ENCODE peak calls at places on chromosomes 6 and 20, in nine cellular contexts. H is OCI-LY7, N is mammary epithelial cell, R is IMR-90, Y is mesendoderm, D is hepatocyte, M is A549, A is H9, J is GM23248. K is an unnamed sample.

GRCh38 chr6:15362274-15363160 is 116.6 kb downstream of the JARID2 start:
- DNase-seq in H (no peak), Y (no peak), D (no peak), J (no peak), M (no peak), N (no peak), A (no peak), R (no peak), K (peak)

GRCh38 chr6:34506718-34507117 is 40.8 kb downstream of the PACSIN1 start:
- DNase-seq in H (no peak), D (no peak), M (no peak), A (no peak), Y (no peak), N (no peak), R (no peak), J (no peak), K (no peak)

GRCh38 chr20:37231970-37232620 is 29.5 kb downstream of the GHRH start:
- DNase-seq in Y (no peak), H (no peak), D (no peak), N (no peak), A (no peak), J (no peak), R (no peak), M (no peak), K (no peak)

GRCh38 chr6:31821301-31822037 is 6.1 kb upstream of the HSPA1B start:
- DNase-seq in N (peak), M (peak), D (peak), A (peak), R (peak), J (peak), H (peak), Y (peak), K (peak)

GRCh38 chr6:146526192-146526591 is 17.4 kb upstream of the RAB32 start:
- DNase-seq in R (no peak), M (no peak), D (no peak), A (no peak), H (no peak), Y (peak), N (no peak), J (peak), K (no peak)

GRCh38 chr20:54025166-54025835 is 45.1 kb downstream of the BCAS1 start:
- DNase-seq in D (no peak), J (peak), R (no peak), Y (peak), A (no peak), N (no peak), H (no peak), M (no peak), K (no peak)

GRCh38 chr20:58251979-58252591 is 23.6 kb upstream of the ANKRD60 start:
- DNase-seq in H (no peak), N (peak), M (peak), Y (peak), A (no peak), J (peak), D (peak), R (peak), K (no peak)

GRCh38 chr6:147156218-147156617 is 48.0 kb upstream of the STXBP5 start:
- DNase-seq in J (no peak), D (no peak), M (no peak), Y (no peak), A (no peak), N (no peak), H (no peak), R (no peak), K (no peak)

GRCh38 chr6:14930366-14930989 is 315.4 kb upstream of the JARID2 start:
- DNase-seq in R (no peak), M (no peak), A (no peak), D (no peak), N (peak), J (no peak), Y (no peak), H (no peak), K (no peak)

GRCh38 chr6:43246301-43247114 is 3.2 kb downstream of the TTBK1 start:
- DNase-seq in J (no peak), N (no peak), R (no peak), Y (peak), H (peak), D (peak), A (peak), M (peak), K (peak)

GRCh38 chr6:15663057-15663638 is 320 bp upstream of the DTNBP1 start:
- DNase-seq in D (no peak), R (peak), M (peak), Y (peak), J (peak), A (no peak), H (no peak), N (no peak), K (no peak)

GRCh38 chr6:159815410-159815809 is 15.3 kb downstream of the PNLDC1 start:
- DNase-seq in M (no peak), J (no peak), R (no peak), H (no peak), Y (peak), D (no peak), N (no peak), A (no peak), K (no peak)

GRCh38 chr20:44901972-44902371 is 7.9 kb upstream of the PABPC1L start:
- DNase-seq in A (no peak), D (no peak), H (no peak), Y (peak), M (no peak), R (peak), J (peak), N (no peak), K (no peak)

GRCh38 chr6:71289802-71290175 is 1.2 kb downstream of the OGFRL1 start:
- DNase-seq in H (no peak), R (no peak), N (no peak), M (no peak), D (no peak), Y (no peak), J (no peak), A (no peak), K (no peak)

GRCh38 chr6:87277123-87277522 is 45.3 kb upstream of the SMIM8 start:
- DNase-seq in N (peak), M (no peak), J (peak), D (no peak), R (peak), Y (no peak), A (no peak), H (peak), K (no peak)

GRCh38 chr6:139940741-139941712 is 566.6 kb upstream of the CITED2 start:
- DNase-seq in R (peak), Y (peak), J (no peak), M (no peak), D (no peak), A (no peak), H (no peak), N (no peak), K (peak)

GRCh38 chr6:118285791-118286190 is 262.3 kb upstream of the PLN start:
- DNase-seq in D (no peak), M (no peak), H (no peak), J (no peak), R (no peak), N (no peak), A (no peak), Y (no peak), K (no peak)

GRCh38 chr20:63074182-63074581 is 67.4 kb upstream of the BHLHE23 start:
- DNase-seq in A (no peak), R (no peak), D (no peak), N (no peak), Y (no peak), J (no peak), H (no peak), M (no peak), K (no peak)

GRCh38 chr6:141874930-141875602 is 257.7 kb upstream of the GJE1 start:
- DNase-seq in Y (no peak), H (no peak), D (no peak), R (peak), A (no peak), J (peak), N (no peak), M (no peak), K (no peak)

GRCh38 chr20:54199721-54200176 is 8.1 kb upstream of the PFDN4 start:
- DNase-seq in R (peak), M (peak), J (peak), H (peak), Y (peak), A (peak), N (peak), D (peak), K (peak)

GRCh38 chr6:100905067-100905466 is 23.9 kb upstream of the ASCC3 start:
- DNase-seq in R (no peak), J (no peak), H (no peak), M (no peak), Y (peak), A (no peak), N (no peak), D (no peak), K (no peak)

GRCh38 chr6:90538651-90539050 is 48.2 kb downstream of the MAP3K7 start:
- DNase-seq in M (no peak), N (no peak), J (peak), H (no peak), D (peak), R (peak), Y (no peak), A (no peak), K (no peak)

GRCh38 chr6:27867051-27867940 is 44.9 kb downstream of the OR2B2 start:
- DNase-seq in D (peak), N (peak), M (no peak), Y (peak), R (peak), A (peak), H (peak), J (peak), K (peak)

GRCh38 chr6:142380626-142381025 is 78.8 kb downstream of the ADGRG6 start:
- DNase-seq in A (no peak), M (no peak), R (no peak), H (no peak), D (no peak), J (no peak), Y (peak), N (no peak), K (no peak)

GRCh38 chr6:146357578-146358340 is 185.9 kb upstream of the RAB32 start:
- DNase-seq in J (peak), N (peak), Y (no peak), A (no peak), D (no peak), H (no peak), R (peak), M (peak), K (peak)

GRCh38 chr20:38827770-38828281 is 22.3 kb downstream of the PPP1R16B start:
- DNase-seq in J (no peak), A (no peak), Y (no peak), M (no peak), R (no peak), N (no peak), D (no peak), H (no peak), K (no peak)

GRCh38 chr6:13216236-13216933 is 112.0 kb downstream of the TBC1D7 start:
- DNase-seq in H (no peak), J (no peak), D (no peak), A (no peak), N (no peak), R (no peak), M (no peak), Y (no peak), K (no peak)

GRCh38 chr6:14216931-14217684 is 99.5 kb downstream of the CD83 start:
- DNase-seq in Y (no peak), D (no peak), M (no peak), H (no peak), J (peak), A (no peak), R (peak), N (no peak), K (no peak)

GRCh38 chr6:14228571-14228970 is 111.0 kb downstream of the CD83 start:
- DNase-seq in H (peak), R (peak), D (no peak), J (peak), N (no peak), M (no peak), A (no peak), Y (no peak), K (no peak)

GRCh38 chr6:35808688-35809087 is 3.5 kb downstream of the LHFPL5 start:
- DNase-seq in Y (no peak), D (no peak), M (no peak), J (no peak), R (no peak), H (no peak), A (no peak), N (no peak), K (no peak)

GRCh38 chr6:142367501-142368018 is 65.8 kb downstream of the ADGRG6 start:
- DNase-seq in M (no peak), N (no peak), D (no peak), H (no peak), A (no peak), R (no peak), J (no peak), Y (no peak), K (no peak)

GRCh38 chr20:10006461-10006860 is 28.3 kb upstream of the ANKEF1 start:
- DNase-seq in N (no peak), Y (no peak), H (no peak), R (no peak), A (no peak), M (no peak), D (no peak), J (no peak), K (no peak)

GRCh38 chr6:38720295-38720694 is 5.2 kb downstream of the DNAH8 start:
- DNase-seq in R (peak), N (peak), A (peak), H (no peak), Y (peak), D (no peak), J (no peak), M (no peak), K (no peak)

DNA sequence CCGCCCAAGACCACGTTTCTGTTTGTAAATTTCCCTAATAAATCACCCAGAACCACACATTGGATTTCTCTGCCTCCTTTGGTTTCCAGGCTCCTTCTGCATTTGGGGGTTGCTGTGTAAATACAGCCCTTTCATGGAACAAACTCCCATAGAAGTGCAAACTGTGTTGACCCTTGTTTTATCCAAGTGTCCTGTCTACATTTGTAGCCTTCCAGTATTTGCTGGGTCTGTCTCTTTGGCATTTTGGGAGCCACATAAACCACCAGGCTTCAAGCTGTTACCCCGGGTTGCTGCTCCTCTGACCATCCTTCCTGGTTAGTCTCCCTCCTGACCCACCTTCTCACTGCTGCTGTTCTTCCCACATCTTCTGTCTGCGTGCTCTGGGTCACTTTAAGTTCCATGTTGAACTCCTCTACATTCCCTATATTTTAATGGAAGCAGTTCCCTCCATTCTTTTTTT is 7.6 kb upstream of the MTHFD1L start:
- DNase-seq in R (no peak), M (peak), N (no peak), Y (no peak), D (no peak), J (no peak), H (no peak), A (no peak), K (no peak)
- H3K4me2 ChIP-seq in R (peak), M (peak), N (peak), Y (no peak), D (peak), J (peak), H (no peak), A (no peak), K (no peak)

GRCh38 chr6:151130329-151130728 is 109.4 kb upstream of the AKAP12 start:
- DNase-seq in J (no peak), A (no peak), N (no peak), M (no peak), R (no peak), Y (no peak), H (no peak), D (no peak), K (no peak)
- H3K4me2 ChIP-seq in J (no peak), A (no peak), N (no peak), M (no peak), R (no peak), Y (no peak), H (no peak), D (no peak), K (no peak)

GRCh38 chr20:46681032-46681854 is 8.0 kb downstream of the TP53RK start:
- DNase-seq in J (peak), N (peak), D (peak), M (peak), Y (peak), R (peak), A (peak), H (peak), K (peak)
- H3K4me2 ChIP-seq in J (no peak), N (no peak), D (no peak), M (no peak), Y (no peak), R (no peak), A (no peak), H (peak), K (no peak)

DNA sequence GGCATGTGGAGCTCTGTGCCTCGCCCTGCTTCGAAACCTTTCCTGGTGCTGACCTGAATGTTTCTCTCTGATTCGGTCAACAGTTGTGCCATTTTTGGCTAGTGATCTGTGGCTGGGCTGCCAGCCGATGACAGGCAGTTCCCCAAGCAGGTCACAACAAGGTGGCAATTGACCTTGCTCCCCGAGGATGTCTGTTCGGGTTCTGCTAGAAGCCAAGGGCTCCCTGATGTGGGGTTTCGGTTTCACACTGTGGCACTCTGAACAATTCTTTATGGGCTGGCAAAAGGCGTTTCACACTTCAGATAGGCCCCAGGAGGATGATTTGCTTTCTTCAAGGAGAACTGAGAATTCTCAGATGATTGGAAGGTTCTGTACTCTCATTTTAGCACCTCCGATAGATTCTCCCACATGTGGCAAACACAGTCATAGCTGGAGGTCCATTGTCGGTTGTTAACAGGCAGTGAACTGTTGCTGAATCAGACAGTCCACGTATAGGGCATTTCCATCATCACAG is 135.6 kb downstream of the SLC24A3 start:
- DNase-seq in H (no peak), J (no peak), R (no peak), A (no peak), D (no peak), Y (no peak), M (no peak), N (no peak), K (peak)
- H3K4me2 ChIP-seq in H (no peak), J (no peak), R (peak), A (no peak), D (no peak), Y (no peak), M (no peak), N (no peak), K (peak)

GRCh38 chr6:25971187-25971811 is 8.7 kb downstream of the TRIM38 start:
- DNase-seq in A (no peak), D (peak), Y (peak), M (peak), H (no peak), R (peak), J (peak), N (peak), K (no peak)
- H3K4me2 ChIP-seq in A (no peak), D (no peak), Y (no peak), M (peak), H (no peak), R (peak), J (peak), N (peak), K (peak)

K was measured in MM.1S.